ENCODE peak calls at places on chromosomes 2 and 18, in nine cellular contexts. One of them, this sample, is unnamed.

GRCh38 chr2:71934595-71935263 is 212.9 kb downstream of the CYP26B1 start:
- DNase-seq in A549: peak
- DNase-seq in body of pancreas: peak
- DNase-seq in stomach: no peak
- DNase-seq in thyroid gland: no peak
- DNase-seq in heart left ventricle: peak
- DNase-seq in suprapubic skin: no peak
- DNase-seq in transverse colon: no peak
- DNase-seq in Peyer's patch: peak
- DNase-seq in this sample: no peak

GRCh38 chr2:236177967-236178909 is 10.1 kb upstream of the GBX2 start:
- DNase-seq in A549: peak
- DNase-seq in body of pancreas: peak
- DNase-seq in stomach: peak
- DNase-seq in thyroid gland: peak
- DNase-seq in heart left ventricle: peak
- DNase-seq in suprapubic skin: peak
- DNase-seq in transverse colon: peak
- DNase-seq in Peyer's patch: peak
- DNase-seq in this sample: peak

GRCh38 chr2:215970425-215970824 is 42.9 kb downstream of the MREG start:
- DNase-seq in A549: no peak
- DNase-seq in body of pancreas: no peak
- DNase-seq in stomach: no peak
- DNase-seq in thyroid gland: no peak
- DNase-seq in heart left ventricle: no peak
- DNase-seq in suprapubic skin: no peak
- DNase-seq in transverse colon: no peak
- DNase-seq in Peyer's patch: no peak
- DNase-seq in this sample: no peak

GRCh38 chr2:214960677-214961076 is 151.2 kb upstream of the BARD1 start:
- DNase-seq in A549: no peak
- DNase-seq in body of pancreas: no peak
- DNase-seq in stomach: no peak
- DNase-seq in thyroid gland: no peak
- DNase-seq in heart left ventricle: no peak
- DNase-seq in suprapubic skin: no peak
- DNase-seq in transverse colon: no peak
- DNase-seq in Peyer's patch: no peak
- DNase-seq in this sample: no peak

GRCh38 chr2:134490535-134490934 is 228.3 kb downstream of the TMEM163 start:
- DNase-seq in A549: no peak
- DNase-seq in body of pancreas: no peak
- DNase-seq in stomach: no peak
- DNase-seq in thyroid gland: no peak
- DNase-seq in heart left ventricle: no peak
- DNase-seq in suprapubic skin: no peak
- DNase-seq in transverse colon: no peak
- DNase-seq in Peyer's patch: no peak
- DNase-seq in this sample: no peak

GRCh38 chr2:46873632-46874068 is 42.0 kb downstream of the MCFD2 start:
- DNase-seq in A549: peak
- DNase-seq in body of pancreas: peak
- DNase-seq in stomach: peak
- DNase-seq in thyroid gland: no peak
- DNase-seq in heart left ventricle: peak
- DNase-seq in suprapubic skin: no peak
- DNase-seq in transverse colon: peak
- DNase-seq in Peyer's patch: peak
- DNase-seq in this sample: peak

GRCh38 chr2:66281980-66282379 is 152.9 kb upstream of the MEIS1 start:
- DNase-seq in A549: no peak
- DNase-seq in body of pancreas: no peak
- DNase-seq in stomach: no peak
- DNase-seq in thyroid gland: no peak
- DNase-seq in heart left ventricle: no peak
- DNase-seq in suprapubic skin: no peak
- DNase-seq in transverse colon: no peak
- DNase-seq in Peyer's patch: no peak
- DNase-seq in this sample: no peak

GRCh38 chr2:219684721-219685689 is 57.6 kb downstream of the SLC4A3 start:
- DNase-seq in A549: no peak
- DNase-seq in body of pancreas: peak
- DNase-seq in stomach: peak
- DNase-seq in thyroid gland: peak
- DNase-seq in heart left ventricle: peak
- DNase-seq in suprapubic skin: no peak
- DNase-seq in transverse colon: peak
- DNase-seq in Peyer's patch: peak
- DNase-seq in this sample: peak

GRCh38 chr2:99555410-99555809 is 65.6 kb upstream of the REV1 start:
- DNase-seq in A549: no peak
- DNase-seq in body of pancreas: peak
- DNase-seq in stomach: no peak
- DNase-seq in thyroid gland: no peak
- DNase-seq in heart left ventricle: no peak
- DNase-seq in suprapubic skin: no peak
- DNase-seq in transverse colon: no peak
- DNase-seq in Peyer's patch: no peak
- DNase-seq in this sample: no peak

GRCh38 chr18:23689031-23689615 is at the start of gene LAMA3:
- DNase-seq in A549: peak
- DNase-seq in body of pancreas: peak
- DNase-seq in stomach: peak
- DNase-seq in thyroid gland: peak
- DNase-seq in heart left ventricle: peak
- DNase-seq in suprapubic skin: no peak
- DNase-seq in transverse colon: peak
- DNase-seq in Peyer's patch: peak
- DNase-seq in this sample: peak

GRCh38 chr2:46331099-46331766 is 34.0 kb downstream of the EPAS1 start:
- DNase-seq in A549: no peak
- DNase-seq in body of pancreas: peak
- DNase-seq in stomach: no peak
- DNase-seq in thyroid gland: no peak
- DNase-seq in heart left ventricle: no peak
- DNase-seq in suprapubic skin: no peak
- DNase-seq in transverse colon: no peak
- DNase-seq in Peyer's patch: peak
- DNase-seq in this sample: peak

GRCh38 chr18:74299746-74300145 is 8.0 kb upstream of the CYB5A start:
- DNase-seq in A549: no peak
- DNase-seq in body of pancreas: no peak
- DNase-seq in stomach: no peak
- DNase-seq in thyroid gland: no peak
- DNase-seq in heart left ventricle: no peak
- DNase-seq in suprapubic skin: no peak
- DNase-seq in transverse colon: no peak
- DNase-seq in Peyer's patch: no peak
- DNase-seq in this sample: no peak

GRCh38 chr2:224952942-224953657 is 89.2 kb downstream of the DOCK10 start:
- DNase-seq in A549: no peak
- DNase-seq in body of pancreas: peak
- DNase-seq in stomach: no peak
- DNase-seq in thyroid gland: no peak
- DNase-seq in heart left ventricle: peak
- DNase-seq in suprapubic skin: no peak
- DNase-seq in transverse colon: peak
- DNase-seq in Peyer's patch: peak
- DNase-seq in this sample: no peak

GRCh38 chr2:524442-524841 is 152.8 kb downstream of the TMEM18 start:
- DNase-seq in A549: no peak
- DNase-seq in body of pancreas: no peak
- DNase-seq in stomach: no peak
- DNase-seq in thyroid gland: no peak
- DNase-seq in heart left ventricle: no peak
- DNase-seq in suprapubic skin: no peak
- DNase-seq in transverse colon: no peak
- DNase-seq in Peyer's patch: no peak
- DNase-seq in this sample: no peak

GRCh38 chr2:154173164-154173563 is 301.4 kb downstream of the GALNT13 start:
- DNase-seq in A549: no peak
- DNase-seq in body of pancreas: no peak
- DNase-seq in stomach: no peak
- DNase-seq in thyroid gland: no peak
- DNase-seq in heart left ventricle: no peak
- DNase-seq in suprapubic skin: no peak
- DNase-seq in transverse colon: no peak
- DNase-seq in Peyer's patch: no peak
- DNase-seq in this sample: no peak

GRCh38 chr18:77178559-77178958 is 46.0 kb upstream of the MBP start:
- DNase-seq in A549: no peak
- DNase-seq in body of pancreas: peak
- DNase-seq in stomach: no peak
- DNase-seq in thyroid gland: no peak
- DNase-seq in heart left ventricle: no peak
- DNase-seq in suprapubic skin: no peak
- DNase-seq in transverse colon: no peak
- DNase-seq in Peyer's patch: no peak
- DNase-seq in this sample: no peak

DNA sequence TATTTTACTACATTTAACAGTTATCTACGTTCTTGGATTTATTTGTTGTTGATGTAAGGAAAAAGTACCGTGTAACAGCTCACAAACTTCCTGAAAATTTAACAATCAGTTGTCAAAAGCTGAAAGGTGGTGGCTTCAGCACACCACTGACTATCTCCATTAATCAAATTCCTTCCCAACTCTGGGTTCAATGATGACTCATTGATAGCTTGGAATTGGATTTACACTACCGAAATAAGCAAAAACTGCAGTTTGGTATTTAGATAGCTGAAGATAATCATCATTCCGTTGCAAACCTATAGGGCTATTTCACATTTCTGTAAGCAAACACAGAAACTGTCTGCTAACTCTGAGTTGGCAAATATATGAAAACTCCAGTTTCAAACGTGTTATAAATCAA is 322.3 kb upstream of the TFPI start:
- DNase-seq in A549: no peak
- DNase-seq in body of pancreas: no peak
- DNase-seq in stomach: no peak
- DNase-seq in thyroid gland: no peak
- DNase-seq in heart left ventricle: no peak
- DNase-seq in suprapubic skin: no peak
- DNase-seq in transverse colon: no peak
- DNase-seq in Peyer's patch: no peak
- DNase-seq in this sample: no peak
- H3K4me3 ChIP-seq in A549: no peak
- H3K4me3 ChIP-seq in body of pancreas: no peak
- H3K4me3 ChIP-seq in stomach: no peak
- H3K4me3 ChIP-seq in thyroid gland: no peak
- H3K4me3 ChIP-seq in heart left ventricle: no peak
- H3K4me3 ChIP-seq in suprapubic skin: no peak
- H3K4me3 ChIP-seq in transverse colon: no peak
- H3K4me3 ChIP-seq in Peyer's patch: no peak
- H3K4me3 ChIP-seq in this sample: peak

DNA sequence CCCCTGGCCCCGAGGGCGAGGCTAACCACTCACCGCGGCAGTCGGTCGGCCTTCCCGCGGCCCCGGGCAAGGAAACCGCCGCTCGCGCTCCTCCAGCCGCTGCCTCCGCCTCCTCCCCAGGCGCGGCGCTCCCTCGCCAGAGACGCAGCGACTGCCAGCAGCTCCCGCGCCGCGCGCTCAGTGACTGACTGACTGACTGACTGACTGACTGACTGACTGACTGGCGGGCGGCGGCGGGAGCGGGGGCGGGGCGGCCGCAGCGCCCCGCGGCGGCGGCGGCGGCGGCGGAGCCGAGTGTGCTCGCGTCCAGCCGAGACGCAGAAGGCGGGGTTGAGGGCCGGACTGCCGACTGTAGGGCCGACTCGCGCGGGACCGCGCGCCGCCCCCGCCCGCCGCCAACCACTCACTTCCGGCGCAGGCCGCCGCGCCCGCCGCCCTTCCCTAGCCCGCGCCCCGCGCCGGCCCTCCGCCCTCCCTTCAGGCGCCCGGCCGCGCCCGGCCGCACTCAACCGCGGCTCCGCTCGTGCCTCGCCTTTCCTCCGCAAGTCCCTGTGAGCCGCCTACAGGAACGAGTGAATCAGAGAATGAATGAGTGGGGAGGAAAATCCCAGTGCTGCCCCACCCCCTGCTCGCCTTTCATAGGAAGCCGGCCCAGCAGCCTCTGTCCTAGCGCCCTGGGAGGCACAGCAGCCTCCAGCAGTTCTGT is at the start of gene RAPH1:
- DNase-seq in A549: peak
- DNase-seq in body of pancreas: peak
- DNase-seq in stomach: peak
- DNase-seq in thyroid gland: peak
- DNase-seq in heart left ventricle: peak
- DNase-seq in suprapubic skin: peak
- DNase-seq in transverse colon: peak
- DNase-seq in Peyer's patch: peak
- DNase-seq in this sample: peak
- H3K27ac ChIP-seq in A549: peak
- H3K27ac ChIP-seq in body of pancreas: peak
- H3K27ac ChIP-seq in stomach: peak
- H3K27ac ChIP-seq in thyroid gland: peak
- H3K27ac ChIP-seq in heart left ventricle: peak
- H3K27ac ChIP-seq in suprapubic skin: peak
- H3K27ac ChIP-seq in transverse colon: peak
- H3K27ac ChIP-seq in Peyer's patch: peak
- H3K27ac ChIP-seq in this sample: peak

DNA sequence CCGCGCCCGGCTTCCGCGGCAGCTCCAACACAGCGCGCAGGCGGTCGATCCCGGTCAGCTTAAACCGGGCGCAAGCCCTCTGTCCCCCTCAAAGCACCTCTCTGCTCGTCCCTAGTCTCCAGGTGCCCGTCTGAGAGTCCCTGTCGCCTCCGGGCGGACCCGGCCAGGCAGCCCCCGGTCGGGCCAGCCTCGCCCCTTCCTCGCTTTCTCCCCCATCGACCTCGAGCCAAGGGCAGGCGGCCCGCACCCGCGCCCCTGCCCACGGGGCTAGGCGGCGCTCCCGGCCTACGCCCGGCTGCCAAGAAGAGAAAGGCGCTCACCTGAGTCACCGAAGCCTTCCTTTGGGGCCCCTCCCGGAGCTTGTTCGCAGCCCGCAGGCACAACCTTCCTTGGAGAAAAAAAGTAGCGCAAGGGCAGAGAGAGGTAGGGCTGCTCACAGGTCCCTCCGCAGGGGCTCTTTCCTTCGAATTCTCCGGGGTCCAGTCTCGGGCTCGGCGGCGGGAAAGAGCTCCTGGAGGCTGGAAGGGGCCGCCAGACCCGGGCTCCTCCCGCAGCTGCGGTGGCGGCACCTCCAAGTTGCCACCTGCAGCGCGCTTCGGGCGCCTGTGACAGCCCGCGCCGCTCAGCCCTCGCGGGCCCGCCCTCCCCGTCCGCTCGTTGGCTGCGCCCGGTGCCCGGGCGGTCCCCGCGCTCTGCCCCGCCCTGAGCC is 86.4 kb upstream of the EPB41L3 start:
- DNase-seq in A549: peak
- DNase-seq in body of pancreas: peak
- DNase-seq in stomach: peak
- DNase-seq in thyroid gland: peak
- DNase-seq in heart left ventricle: peak
- DNase-seq in suprapubic skin: peak
- DNase-seq in transverse colon: peak
- DNase-seq in Peyer's patch: peak
- DNase-seq in this sample: peak
- TF ChIP-seq POLR2A in A549: no peak
- TF ChIP-seq POLR2A in body of pancreas: peak
- TF ChIP-seq POLR2A in stomach: no peak
- TF ChIP-seq POLR2A in thyroid gland: peak
- TF ChIP-seq POLR2A in heart left ventricle: no peak
- TF ChIP-seq POLR2A in suprapubic skin: no peak
- TF ChIP-seq POLR2A in transverse colon: peak
- TF ChIP-seq POLR2A in Peyer's patch: peak
- TF ChIP-seq POLR2A in this sample: no peak

GRCh38 chr2:223722226-223722625 is 115.2 kb downstream of the AP1S3 start:
- DNase-seq in A549: no peak
- DNase-seq in body of pancreas: no peak
- DNase-seq in stomach: no peak
- DNase-seq in thyroid gland: no peak
- DNase-seq in heart left ventricle: no peak
- DNase-seq in suprapubic skin: no peak
- DNase-seq in transverse colon: no peak
- DNase-seq in Peyer's patch: no peak
- DNase-seq in this sample: no peak
- H3K4me3 ChIP-seq in A549: no peak
- H3K4me3 ChIP-seq in body of pancreas: no peak
- H3K4me3 ChIP-seq in stomach: no peak
- H3K4me3 ChIP-seq in thyroid gland: no peak
- H3K4me3 ChIP-seq in heart left ventricle: no peak
- H3K4me3 ChIP-seq in suprapubic skin: no peak
- H3K4me3 ChIP-seq in transverse colon: no peak
- H3K4me3 ChIP-seq in Peyer's patch: no peak
- H3K4me3 ChIP-seq in this sample: no peak